ENCODE peak calls at places on chromosomes 11 and 22, in four cellular contexts. Q is activated CD4-positive, alpha-beta T cell treated with anti-CD3 and anti-CD28 coated beads, Interleukin-2, amount 50 U/mL, for 1 hour; V is stimulated activated CD8-positive, alpha-beta memory T cell treated with anti-CD3 and anti-CD28 coated beads, Interleukin-15, amount 100 ng/mL, for 4 hours; N is activated CD8-positive, alpha-beta memory T cell treated with anti-CD3 and anti-CD28 coated beads for 24 hours. D is an unnamed sample.

GRCh38 chr11:34513674-34513995 is at the start of gene ELF5:
- DNase-seq in V (no peak), N (no peak), Q (no peak), D (no peak)

GRCh38 chr11:18313985-18314763 is 7.8 kb downstream of the HPS5 start:
- DNase-seq in Q (no peak), N (no peak), V (no peak), D (no peak)

GRCh38 chr11:13939952-13940610 is 22.4 kb upstream of the SPON1 start:
- DNase-seq in N (no peak), Q (no peak), V (no peak), D (no peak)

GRCh38 chr11:73162196-73162740 is 20.1 kb upstream of the FCHSD2 start:
- DNase-seq in Q (no peak), N (no peak), V (no peak), D (no peak)

GRCh38 chr11:32231909-32232493 is 141.1 kb downstream of the RCN1 start:
- DNase-seq in V (no peak), Q (no peak), N (no peak), D (no peak)

GRCh38 chr11:40188848-40189247 is 1270.6 kb downstream of the LRRC4C start:
- DNase-seq in N (no peak), Q (no peak), V (no peak), D (no peak)

GRCh38 chr11:76885390-76886097 is 24.8 kb downstream of the ACER3 start:
- DNase-seq in Q (no peak), V (no peak), N (no peak), D (no peak)

GRCh38 chr11:115636686-115637555 is 132.7 kb upstream of the CADM1 start:
- DNase-seq in Q (no peak), V (no peak), N (no peak), D (no peak)

GRCh38 chr11:26632691-26633159 is 60.7 kb upstream of the MUC15 start:
- DNase-seq in N (no peak), Q (no peak), V (no peak), D (no peak)

GRCh38 chr11:125251956-125252355 is 87.4 kb downstream of the PKNOX2 start:
- DNase-seq in Q (no peak), N (no peak), V (no peak), D (no peak)

GRCh38 chr11:61587541-61587941 is 6.7 kb upstream of the SYT7 start:
- DNase-seq in Q (peak), N (no peak), V (peak), D (no peak)

GRCh38 chr11:11748706-11749365 is 92.9 kb upstream of the USP47 start:
- DNase-seq in N (no peak), V (no peak), Q (no peak), D (no peak)

GRCh38 chr22:28896611-28897010 is 13.2 kb downstream of the ZNRF3 start:
- DNase-seq in Q (no peak), V (no peak), N (no peak), D (no peak)

GRCh38 chr22:44580176-44580575 is 82.1 kb upstream of the RTL6 start:
- DNase-seq in Q (no peak), V (no peak), N (no peak), D (no peak)

GRCh38 chr11:83521647-83522596 is 235.8 kb upstream of the CCDC90B start:
- DNase-seq in V (no peak), Q (no peak), N (no peak), D (no peak)

GRCh38 chr22:48797731-48798130 is 1029.9 kb downstream of the BRD1 start:
- DNase-seq in N (no peak), Q (no peak), V (no peak), D (no peak)

GRCh38 chr22:44915441-44915840 is 94.4 kb downstream of the PHF21B start:
- DNase-seq in V (no peak), N (no peak), Q (no peak), D (no peak)

GRCh38 chr11:35141034-35141433 is 2.1 kb downstream of the CD44 start:
- DNase-seq in N (no peak), Q (no peak), V (no peak), D (no peak)

GRCh38 chr11:109522116-109522755 is 100.2 kb downstream of the C11orf87 start:
- DNase-seq in V (no peak), N (no peak), Q (no peak), D (no peak)

GRCh38 chr22:30816413-30816812 is 121.7 kb downstream of the OSBP2 start:
- DNase-seq in Q (no peak), V (no peak), N (no peak), D (no peak)

GRCh38 chr11:128155590-128155989 is 431.8 kb downstream of the ETS1 start:
- DNase-seq in V (no peak), Q (no peak), N (no peak), D (no peak)

GRCh38 chr11:76208829-76209670 is 2.7 kb upstream of the WNT11 start:
- DNase-seq in V (peak), Q (peak), N (peak), D (peak)

GRCh38 chr11:108432783-108433182 is 34.5 kb downstream of the C11orf65 start:
- DNase-seq in Q (no peak), V (no peak), N (no peak), D (no peak)

GRCh38 chr11:68099474-68100405 is 21.4 kb downstream of the CHKA start:
- DNase-seq in V (no peak), Q (peak), N (peak), D (no peak)

GRCh38 chr11:10329935-10330334 is 25.1 kb downstream of the ADM start:
- DNase-seq in V (no peak), Q (no peak), N (no peak), D (no peak)

GRCh38 chr11:79150966-79151365 is 289.9 kb downstream of the TENM4 start:
- DNase-seq in Q (no peak), N (no peak), V (no peak), D (no peak)

GRCh38 chr22:35209203-35209602 is 48.1 kb upstream of the HMGXB4 start:
- DNase-seq in N (no peak), V (no peak), Q (no peak), D (no peak)

GRCh38 chr11:86592047-86592564 is 80.3 kb downstream of the ME3 start:
- DNase-seq in V (no peak), Q (no peak), N (no peak), D (no peak)

GRCh38 chr11:73218106-73218829 is at the start of gene P2RY2:
- DNase-seq in V (peak), N (peak), Q (peak), D (peak)

GRCh38 chr11:120270386-120270785 is 30.4 kb downstream of the POU2F3 start:
- DNase-seq in Q (no peak), N (no peak), V (no peak), D (no peak)

GRCh38 chr11:19747634-19748280 is 35.1 kb downstream of the NAV2 start:
- DNase-seq in N (no peak), V (no peak), Q (no peak), D (no peak)

GRCh38 chr11:118401880-118402590 is 629 bp downstream of the ATP5MG start:
- DNase-seq in Q (no peak), V (no peak), N (no peak), D (no peak)

D was measured in memory B cell.